ENCODE peak calls at places on chromosome 2, in ten cellular contexts. E, H, T, L, B, I, U, Y, N and G are unnamed samples.

GRCh38 chr2:69026026-69026425 is 13.0 kb downstream of the ANTXR1 start:
- DNase-seq in E (peak), H (peak), T (no peak), L (peak), B (no peak), I (peak), U (peak), Y (no peak), N (peak), G (no peak)

GRCh38 chr2:64114063-64114911 is 29.9 kb downstream of the PELI1 start:
- DNase-seq in E (no peak), H (peak), T (no peak), L (peak), B (no peak), I (peak), U (no peak), Y (peak), N (peak), G (no peak)

GRCh38 chr2:160222546-160223281 is 22.6 kb upstream of the ITGB6 start:
- DNase-seq in E (no peak), H (no peak), T (no peak), L (no peak), B (no peak), I (no peak), U (no peak), Y (no peak), N (no peak), G (no peak)

GRCh38 chr2:48589170-48589767 is 28.4 kb upstream of the GTF2A1L start:
- DNase-seq in E (peak), H (no peak), T (no peak), L (peak), B (no peak), I (peak), U (peak), Y (no peak), N (peak), G (peak)

GRCh38 chr2:237327191-237327590 is 86.8 kb downstream of the COL6A3 start:
- DNase-seq in E (no peak), H (no peak), T (no peak), L (no peak), B (no peak), I (no peak), U (no peak), Y (no peak), N (no peak), G (no peak)

GRCh38 chr2:10289891-10290290 is 12.8 kb upstream of the HPCAL1 start:
- DNase-seq in E (no peak), H (no peak), T (no peak), L (peak), B (no peak), I (peak), U (no peak), Y (no peak), N (no peak), G (no peak)

GRCh38 chr2:223465793-223466192 is 136.4 kb downstream of the SCG2 start:
- DNase-seq in E (no peak), H (no peak), T (peak), L (peak), B (no peak), I (peak), U (no peak), Y (no peak), N (peak), G (peak)

GRCh38 chr2:70084973-70085710 is 2.1 kb upstream of the PCBP1 start:
- DNase-seq in E (no peak), H (peak), T (no peak), L (no peak), B (no peak), I (no peak), U (no peak), Y (peak), N (no peak), G (no peak)

GRCh38 chr2:42116195-42117181 is 52.7 kb upstream of the EML4 start:
- DNase-seq in E (no peak), H (no peak), T (no peak), L (no peak), B (no peak), I (peak), U (no peak), Y (no peak), N (peak), G (no peak)